ENCODE peak calls at places on chromosomes 5 and 9, in eight cellular contexts. W is GM03348; A is AML-193; K is SW 1271; O is lower leg skin; J is heart left ventricle; Y is stimulated activated naive CD4-positive, alpha-beta T cell; S is stimulated activated CD8-positive, alpha-beta memory T cell treated with anti-CD3 and anti-CD28 coated beads, Interleukin-4, amount 100 ng/mL, for 48 hours. B is an unnamed sample.

GRCh38 chr9:35618854-35619799 is 914 bp upstream of the CD72 start:
- DNase-seq in W (no peak), A (no peak), K (no peak), O (no peak), J (no peak), Y (no peak), S (peak; percentile 69), B (no peak)

GRCh38 chr5:130773813-130774212 is 391.2 kb downstream of the HINT1 start:
- DNase-seq in W (no peak), A (no peak), K (no peak), O (no peak), J (no peak), Y (no peak), S (no peak), B (no peak)

GRCh38 chr9:69444021-69444420 is 119.0 kb downstream of the ENTREP1 start:
- DNase-seq in W (peak; percentile 41), A (no peak), K (no peak), O (no peak), J (no peak), Y (no peak), S (no peak), B (no peak)

GRCh38 chr5:180199390-180199789 is 9.6 kb downstream of the RASGEF1C start:
- DNase-seq in W (no peak), A (no peak), K (no peak), O (no peak), J (no peak), Y (no peak), S (no peak), B (no peak)

GRCh38 chr5:150578781-150579461 is 61.5 kb upstream of the SYNPO start:
- DNase-seq in W (no peak), A (no peak), K (no peak), O (no peak), J (no peak), Y (no peak), S (no peak), B (no peak)

GRCh38 chr9:136643596-136644342 is 18.9 kb upstream of the EGFL7 start:
- DNase-seq in W (no peak), A (no peak), K (no peak), O (no peak), J (peak; percentile 50), Y (no peak), S (no peak), B (no peak)

GRCh38 chr5:65290677-65291076 is 191.0 kb downstream of the ADAMTS6 start:
- DNase-seq in W (peak; percentile 34), A (no peak), K (no peak), O (no peak), J (no peak), Y (no peak), S (no peak), B (no peak)

GRCh38 chr5:125065736-125066135 is 319.3 kb upstream of the ZNF608 start:
- DNase-seq in W (no peak), A (no peak), K (no peak), O (no peak), J (no peak), Y (no peak), S (no peak), B (no peak)

GRCh38 chr5:43066231-43066798 is 26.2 kb upstream of the ANXA2R start:
- DNase-seq in W (peak; percentile 59), A (no peak), K (peak; percentile 83), O (peak; percentile 54), J (peak; percentile 80), Y (no peak), S (peak; percentile 78), B (peak; percentile 90)

GRCh38 chr5:24649531-24649930 is 4.8 kb upstream of the CDH10 start:
- DNase-seq in W (no peak), A (no peak), K (no peak), O (no peak), J (no peak), Y (no peak), S (no peak), B (no peak)

GRCh38 chr5:176541338-176542134 is 4.3 kb upstream of the RNF44 start:
- DNase-seq in W (peak; percentile 42), A (peak; percentile 68), K (peak; percentile 45), O (peak; percentile 71), J (peak; percentile 67), Y (peak; percentile 60), S (peak; percentile 79), B (no peak)

GRCh38 chr9:4490705-4491620 is 695 bp downstream of the SLC1A1 start:
- DNase-seq in W (peak; percentile 51), A (no peak), K (no peak), O (no peak), J (no peak), Y (no peak), S (no peak), B (peak; percentile 33)

GRCh38 chr9:69174645-69175487 is 789 bp downstream of the TJP2 start:
- DNase-seq in W (peak; percentile 89), A (no peak), K (peak; percentile 80), O (peak; percentile 79), J (peak; percentile 41), Y (no peak), S (peak; percentile 72), B (peak; percentile 67)

GRCh38 chr5:30693326-30693725 is 500.2 kb upstream of the CDH6 start:
- DNase-seq in W (no peak), A (no peak), K (no peak), O (no peak), J (no peak), Y (no peak), S (no peak), B (no peak)

GRCh38 chr9:137691648-137692357 is 73.0 kb downstream of the EHMT1 start:
- DNase-seq in W (no peak), A (peak; percentile 63), K (no peak), O (no peak), J (no peak), Y (no peak), S (no peak), B (no peak)

GRCh38 chr5:38715671-38716070 is 130.1 kb upstream of the OSMR start:
- DNase-seq in W (no peak), A (no peak), K (peak; percentile 19), O (no peak), J (no peak), Y (no peak), S (no peak), B (peak; percentile 82)

GRCh38 chr5:112573441-112573840 is 154.4 kb upstream of the EPB41L4A start:
- DNase-seq in W (no peak), A (no peak), K (no peak), O (no peak), J (no peak), Y (no peak), S (no peak), B (no peak)

GRCh38 chr5:130104895-130105684 is 200.8 kb downstream of the CHSY3 start:
- DNase-seq in W (peak; percentile 9), A (no peak), K (no peak), O (no peak), J (no peak), Y (no peak), S (no peak), B (no peak)

GRCh38 chr9:120875954-120876841 is 790 bp downstream of the PHF19 start:
- DNase-seq in W (peak; percentile 93), A (peak; percentile 90), K (peak; percentile 88), O (peak; percentile 75), J (peak; percentile 87), Y (peak; percentile 71), S (peak; percentile 90), B (peak; percentile 81)

GRCh38 chr9:130688070-130688469 is 5.5 kb upstream of the EXOSC2 start:
- DNase-seq in W (no peak), A (no peak), K (no peak), O (no peak), J (no peak), Y (no peak), S (no peak), B (no peak)

GRCh38 chr9:109419531-109419930 is 78.6 kb downstream of the PTPN3 start:
- DNase-seq in W (no peak), A (no peak), K (no peak), O (no peak), J (no peak), Y (no peak), S (no peak), B (no peak)

GRCh38 chr5:38653389-38653788 is 96.9 kb upstream of the LIFR start:
- DNase-seq in W (no peak), A (no peak), K (no peak), O (no peak), J (no peak), Y (no peak), S (no peak), B (no peak)

GRCh38 chr5:124343451-124343867 is 403.0 kb downstream of the ZNF608 start:
- DNase-seq in W (no peak), A (no peak), K (no peak), O (peak; percentile 15), J (no peak), Y (no peak), S (no peak), B (no peak)

GRCh38 chr9:137393176-137394150 is 29.5 kb downstream of the EXD3 start:
- DNase-seq in W (no peak), A (no peak), K (no peak), O (no peak), J (no peak), Y (no peak), S (no peak), B (no peak)

GRCh38 chr9:89878003-89878411 is 273.2 kb downstream of the GADD45G start:
- DNase-seq in W (no peak), A (no peak), K (no peak), O (no peak), J (no peak), Y (no peak), S (peak; percentile 8), B (no peak)

GRCh38 chr5:167061695-167062094 is 1229.8 kb upstream of the WWC1 start:
- DNase-seq in W (no peak), A (no peak), K (no peak), O (no peak), J (no peak), Y (no peak), S (no peak), B (no peak)

GRCh38 chr9:133921866-133922265 is 70.3 kb downstream of the VAV2 start:
- DNase-seq in W (no peak), A (no peak), K (no peak), O (no peak), J (no peak), Y (no peak), S (no peak), B (no peak)

GRCh38 chr5:168647083-168647482 is 67.9 kb upstream of the PANK3 start:
- DNase-seq in W (peak; percentile 61), A (no peak), K (no peak), O (no peak), J (no peak), Y (no peak), S (no peak), B (no peak)

GRCh38 chr9:99055384-99055783 is 49.5 kb upstream of the TGFBR1 start:
- DNase-seq in W (no peak), A (no peak), K (no peak), O (no peak), J (no peak), Y (no peak), S (no peak), B (no peak)

GRCh38 chr5:34007116-34007674 is 655 bp downstream of the AMACR start:
- DNase-seq in W (peak; percentile 51), A (no peak), K (no peak), O (no peak), J (no peak), Y (no peak), S (no peak), B (peak; percentile 38)

GRCh38 chr9:117835798-117836197 is 131.6 kb downstream of the TLR4 start:
- DNase-seq in W (no peak), A (no peak), K (no peak), O (no peak), J (no peak), Y (no peak), S (no peak), B (no peak)

GRCh38 chr9:13140843-13141592 is 138.5 kb downstream of the MPDZ start:
- DNase-seq in W (no peak), A (no peak), K (no peak), O (no peak), J (no peak), Y (no peak), S (no peak), B (no peak)

GRCh38 chr5:1553642-1554409 is 30.1 kb upstream of the LPCAT1 start:
- DNase-seq in W (no peak), A (no peak), K (no peak), O (no peak), J (no peak), Y (no peak), S (no peak), B (no peak)

GRCh38 chr5:116876240-116876840 is 301.7 kb upstream of the SEMA6A start:
- DNase-seq in W (no peak), A (no peak), K (no peak), O (no peak), J (no peak), Y (no peak), S (no peak), B (no peak)

B was measured in NCI-H524.